ENCODE peak calls at places on chromosome 10, in six cellular contexts. M is choroid plexus epithelial cell; Y is A673; A is pons; S is NK-92 treated with Interleukin-12 subunit alpha and Interleukin-12 subunit beta, amount 100 ng/mL, for 24 hours; T is AG08395. W is an unnamed sample.

GRCh38 chr10:7913122-7913872 is 95.0 kb downstream of the TAF3 start:
- DNase-seq in M (no peak), Y (no peak), A (peak), S (no peak), T (no peak), W (no peak)

GRCh38 chr10:35336921-35337741 is 822 bp downstream of the CCNY start:
- DNase-seq in M (no peak), Y (peak), A (no peak), S (no peak), T (no peak), W (no peak)

GRCh38 chr10:107914450-107915276 is 750.2 kb upstream of the SORCS1 start:
- DNase-seq in M (no peak), Y (peak), A (no peak), S (no peak), T (no peak), W (no peak)

GRCh38 chr10:121070257-121070656 is 219.1 kb downstream of the WDR11 start:
- DNase-seq in M (peak), Y (no peak), A (no peak), S (no peak), T (no peak), W (no peak)

GRCh38 chr10:128147064-128147463 is 20.8 kb upstream of the MKI67 start:
- DNase-seq in M (no peak), Y (no peak), A (no peak), S (no peak), T (no peak), W (no peak)

GRCh38 chr10:66941491-66941890 is 15.7 kb downstream of the LRRTM3 start:
- DNase-seq in M (no peak), Y (no peak), A (peak), S (no peak), T (no peak), W (no peak)

GRCh38 chr10:100186813-100187212 is 984 bp upstream of the ERLIN1 start:
- DNase-seq in M (no peak), Y (peak), A (no peak), S (peak), T (no peak), W (no peak)

GRCh38 chr10:34088208-34088794 is 726.8 kb downstream of the PARD3 start:
- DNase-seq in M (no peak), Y (no peak), A (no peak), S (no peak), T (no peak), W (no peak)

GRCh38 chr10:7320072-7320471 is 90.8 kb downstream of the SFMBT2 start:
- DNase-seq in M (no peak), Y (no peak), A (no peak), S (no peak), T (no peak), W (no peak)

GRCh38 chr10:20598590-20598989 is 298.5 kb downstream of the NEBL start:
- DNase-seq in M (peak), Y (peak), A (peak), S (no peak), T (peak), W (no peak)

GRCh38 chr10:30133198-30133597 is 73.8 kb upstream of the JCAD start:
- DNase-seq in M (no peak), Y (no peak), A (no peak), S (no peak), T (no peak), W (no peak)

GRCh38 chr10:11091517-11092102 is 73.9 kb downstream of the CELF2 start:
- DNase-seq in M (no peak), Y (no peak), A (no peak), S (no peak), T (no peak), W (no peak)

GRCh38 chr10:73998623-73999622 is 1.0 kb downstream of the VCL start:
- DNase-seq in M (peak), Y (peak), A (no peak), S (no peak), T (peak), W (no peak)

GRCh38 chr10:129501652-129502436 is 34.8 kb downstream of the MGMT start:
- DNase-seq in M (no peak), Y (peak), A (no peak), S (no peak), T (no peak), W (peak)

GRCh38 chr10:68231106-68231901 is 609 bp downstream of the ATOH7 start:
- DNase-seq in M (peak), Y (peak), A (peak), S (no peak), T (peak), W (peak)

GRCh38 chr10:78215645-78216044 is 182.0 kb downstream of the RPS24 start:
- DNase-seq in M (peak), Y (no peak), A (peak), S (no peak), T (peak), W (no peak)

GRCh38 chr10:127145173-127145572 is 51.2 kb downstream of the INSYN2A start:
- DNase-seq in M (peak), Y (peak), A (no peak), S (no peak), T (peak), W (no peak)

GRCh38 chr10:86363833-86364511 is 2.6 kb downstream of the GRID1 start:
- DNase-seq in M (no peak), Y (no peak), A (no peak), S (no peak), T (no peak), W (no peak)

GRCh38 chr10:63866075-63866746 is 345.0 kb downstream of the REEP3 start:
- DNase-seq in M (peak), Y (peak), A (peak), S (no peak), T (peak), W (peak)

GRCh38 chr10:23793577-23793976 is 354.7 kb downstream of the OTUD1 start:
- DNase-seq in M (no peak), Y (no peak), A (no peak), S (no peak), T (no peak), W (no peak)

GRCh38 chr10:70715853-70716795 is 43.8 kb downstream of the ADAMTS14 start:
- DNase-seq in M (peak), Y (peak), A (no peak), S (peak), T (peak), W (no peak)

GRCh38 chr10:11057448-11057847 is 39.8 kb downstream of the CELF2 start:
- DNase-seq in M (no peak), Y (no peak), A (no peak), S (no peak), T (no peak), W (no peak)

GRCh38 chr10:122245897-122246296 is 25.2 kb upstream of the BTBD16 start:
- DNase-seq in M (no peak), Y (no peak), A (no peak), S (no peak), T (no peak), W (no peak)

GRCh38 chr10:63247771-63248170 is 114.6 kb downstream of the NRBF2 start:
- DNase-seq in M (peak), Y (no peak), A (no peak), S (no peak), T (no peak), W (no peak)

GRCh38 chr10:129921065-129921670 is 42.9 kb downstream of the EBF3 start:
- DNase-seq in M (no peak), Y (no peak), A (no peak), S (no peak), T (no peak), W (no peak)

GRCh38 chr10:17217661-17218306 is 10.3 kb upstream of the VIM start:
- DNase-seq in M (no peak), Y (no peak), A (no peak), S (no peak), T (peak), W (no peak)

GRCh38 chr10:77667426-77668324 is 30.1 kb upstream of the KCNMA1 start:
- DNase-seq in M (no peak), Y (no peak), A (no peak), S (no peak), T (no peak), W (no peak)

GRCh38 chr10:131631619-131632018 is 269.2 kb upstream of the PPP2R2D start:
- DNase-seq in M (no peak), Y (no peak), A (no peak), S (no peak), T (no peak), W (no peak)